ENCODE peak calls at places on chromosomes 1 and 21, in seven cellular contexts. A, R, L, K, M, D and Q are unnamed samples.

GRCh38 chr1:3135073-3135745 is 66.2 kb downstream of the PRDM16 start:
- DNase-seq in A (no peak), R (no peak), L (no peak), K (peak), M (no peak), D (no peak), Q (no peak)

GRCh38 chr1:92577251-92577895 is 90.6 kb upstream of the GFI1 start:
- DNase-seq in A (no peak), R (no peak), L (peak), K (no peak), M (no peak), D (no peak), Q (no peak)

GRCh38 chr1:216047821-216048220 is 375.4 kb downstream of the USH2A start:
- DNase-seq in A (no peak), R (no peak), L (no peak), K (no peak), M (no peak), D (no peak), Q (no peak)

GRCh38 chr21:45873418-45873817 is 108.2 kb upstream of the COL6A1 start:
- DNase-seq in A (no peak), R (no peak), L (no peak), K (no peak), M (no peak), D (no peak), Q (no peak)

GRCh38 chr1:223256034-223256433 is 107.9 kb downstream of the SUSD4 start:
- DNase-seq in A (no peak), R (no peak), L (no peak), K (no peak), M (no peak), D (no peak), Q (no peak)

GRCh38 chr1:232221790-232222499 is 408.0 kb downstream of the SIPA1L2 start:
- DNase-seq in A (no peak), R (no peak), L (no peak), K (no peak), M (no peak), D (no peak), Q (no peak)

GRCh38 chr1:109667452-109668122 is at the start of gene GSTM2:
- DNase-seq in A (peak), R (peak), L (peak), K (no peak), M (peak), D (peak), Q (peak)

GRCh38 chr1:181111559-181111958 is 23.1 kb downstream of the IER5 start:
- DNase-seq in A (no peak), R (no peak), L (no peak), K (no peak), M (no peak), D (no peak), Q (no peak)

GRCh38 chr1:230681599-230681998 is 32.3 kb downstream of the AGT start:
- DNase-seq in A (no peak), R (no peak), L (no peak), K (peak), M (no peak), D (no peak), Q (no peak)

GRCh38 chr1:43492816-43493215 is 37.9 kb upstream of the PTPRF start:
- DNase-seq in A (no peak), R (no peak), L (no peak), K (no peak), M (no peak), D (no peak), Q (no peak)

GRCh38 chr1:46342677-46343350 is 2.2 kb downstream of the NSUN4 start:
- DNase-seq in A (no peak), R (no peak), L (no peak), K (no peak), M (no peak), D (no peak), Q (no peak)

GRCh38 chr1:163561570-163562295 is 240.0 kb downstream of the NUF2 start:
- DNase-seq in A (no peak), R (no peak), L (peak), K (peak), M (no peak), D (no peak), Q (no peak)

GRCh38 chr1:109805486-109806180 is 41.9 kb upstream of the EPS8L3 start:
- DNase-seq in A (no peak), R (no peak), L (no peak), K (no peak), M (no peak), D (no peak), Q (peak)

GRCh38 chr1:216483672-216484401 is 60.6 kb upstream of the USH2A start:
- DNase-seq in A (no peak), R (no peak), L (no peak), K (no peak), M (no peak), D (no peak), Q (no peak)

GRCh38 chr1:17010601-17011438 is 908 bp downstream of the ATP13A2 start:
- DNase-seq in A (peak), R (peak), L (peak), K (no peak), M (no peak), D (no peak), Q (peak)

GRCh38 chr1:161096514-161096913 is 1.6 kb upstream of the KLHDC9 start:
- DNase-seq in A (no peak), R (no peak), L (no peak), K (no peak), M (no peak), D (no peak), Q (no peak)

GRCh38 chr1:111597433-111597832 is 22.2 kb upstream of the RAP1A start:
- DNase-seq in A (no peak), R (no peak), L (no peak), K (no peak), M (no peak), D (no peak), Q (no peak)

GRCh38 chr1:22833699-22834098 is 123.1 kb downstream of the EPHB2 start:
- DNase-seq in A (no peak), R (no peak), L (no peak), K (no peak), M (no peak), D (no peak), Q (no peak)

GRCh38 chr1:209689484-209689883 is 14.3 kb downstream of the G0S2 start:
- DNase-seq in A (no peak), R (no peak), L (no peak), K (no peak), M (no peak), D (no peak), Q (no peak)

GRCh38 chr1:7420706-7421105 is 350.4 kb upstream of the VAMP3 start:
- DNase-seq in A (no peak), R (no peak), L (no peak), K (no peak), M (no peak), D (no peak), Q (no peak)

GRCh38 chr1:177229781-177230180 is 59.0 kb downstream of the BRINP2 start:
- DNase-seq in A (no peak), R (no peak), L (no peak), K (no peak), M (no peak), D (no peak), Q (no peak)

GRCh38 chr1:109546311-109547109 is 1.9 kb upstream of the GNAI3 start:
- DNase-seq in A (peak), R (peak), L (peak), K (peak), M (peak), D (peak), Q (peak)

GRCh38 chr1:204151562-204152309 is at the start of gene ETNK2:
- DNase-seq in A (peak), R (peak), L (no peak), K (peak), M (peak), D (peak), Q (peak)

GRCh38 chr1:211616231-211617031 is 37.5 kb upstream of the SLC30A1 start:
- DNase-seq in A (no peak), R (no peak), L (peak), K (no peak), M (no peak), D (no peak), Q (no peak)

GRCh38 chr1:111729271-111729921 is 9.8 kb downstream of the INKA2 start:
- DNase-seq in A (no peak), R (no peak), L (no peak), K (no peak), M (no peak), D (no peak), Q (no peak)